ENCODE peak calls at places on chromosome 19, in five cellular contexts. Y, I, L, J and A are unnamed samples.

GRCh38 chr19:33905937-33906577 is 109.4 kb downstream of the KCTD15 start:
- DNase-seq in Y (peak; percentile 40), I (peak; percentile 92), L (peak; percentile 88), J (peak; percentile 75), A (peak; percentile 29)

GRCh38 chr19:33302974-33303790 is 848 bp upstream of the CEBPA start:
- DNase-seq in Y (peak; percentile 50), I (peak; percentile 88), L (peak; percentile 61), J (peak; percentile 84), A (peak; percentile 48)

GRCh38 chr19:6393982-6394412 is 1.0 kb upstream of the GTF2F1 start:
- DNase-seq in Y (no peak), I (peak; percentile 86), L (no peak), J (no peak), A (no peak)

GRCh38 chr19:56253737-56254136 is 18.8 kb upstream of the EDDM13 start:
- DNase-seq in Y (no peak), I (no peak), L (no peak), J (peak; percentile 71), A (peak; percentile 37)

GRCh38 chr19:47523473-47523872 is 8.6 kb upstream of the NAPA start:
- DNase-seq in Y (no peak), I (no peak), L (no peak), J (no peak), A (peak; percentile 51)

GRCh38 chr19:3346677-3347353 is 19.6 kb upstream of the NFIC start:
- DNase-seq in Y (peak; percentile 81), I (peak; percentile 96), L (peak; percentile 88), J (no peak), A (no peak)

GRCh38 chr19:1853295-1854031 is 5.2 kb upstream of the REXO1 start:
- DNase-seq in Y (no peak), I (peak; percentile 93), L (peak; percentile 74), J (peak; percentile 88), A (peak; percentile 91)

GRCh38 chr19:1245884-1246816 is 2.2 kb upstream of the MIDN start:
- DNase-seq in Y (peak; percentile 68), I (peak; percentile 87), L (peak; percentile 81), J (peak; percentile 79), A (peak; percentile 94)

GRCh38 chr19:23381114-23381513 is 14.2 kb downstream of the ZNF91 start:
- DNase-seq in Y (no peak), I (no peak), L (no peak), J (no peak), A (no peak)

GRCh38 chr19:40822161-40822560 is 23.2 kb downstream of the EGLN2 start:
- DNase-seq in Y (no peak), I (no peak), L (no peak), J (no peak), A (no peak)
- H3K27ac ChIP-seq in Y (no peak overlapping the region), I (peak overlapping the region; percentile 61), L (no peak overlapping the region), J (peak overlapping the region; percentile 92), A (no peak overlapping the region)

DNA sequence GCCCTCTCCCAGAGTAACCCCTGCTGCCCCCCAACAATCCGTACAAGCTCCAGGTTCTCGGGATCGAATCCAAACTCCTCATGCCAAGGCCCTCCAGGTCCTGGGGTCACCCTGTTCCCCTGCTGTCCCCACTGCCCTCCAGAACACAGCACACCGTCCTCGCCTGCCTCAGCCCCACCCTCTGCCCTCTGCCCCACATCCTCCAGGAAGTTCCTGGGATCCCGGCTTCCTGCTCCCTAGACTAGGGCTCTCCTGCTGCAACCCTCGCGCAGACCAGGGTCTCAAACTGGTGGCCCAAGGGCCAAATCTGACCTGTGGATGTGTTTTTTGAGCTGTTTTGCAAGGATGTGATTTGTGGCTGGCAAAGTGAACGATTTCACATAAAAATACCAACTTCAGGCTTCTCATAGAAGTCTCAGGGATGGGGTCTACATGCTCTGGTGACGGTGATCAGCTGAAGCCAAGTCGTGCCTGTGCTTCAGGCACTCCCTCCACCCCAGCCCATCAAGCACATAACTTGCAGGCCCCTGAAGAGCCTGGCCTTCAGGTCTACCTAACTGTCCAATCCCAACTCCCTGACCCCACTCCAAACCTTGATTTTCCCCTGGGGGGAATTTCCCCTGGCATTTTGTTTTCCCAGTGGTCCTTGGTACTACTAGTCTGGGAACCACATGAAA is 1.8 kb downstream of the RABAC1 start:
- DNase-seq in Y (no peak), I (no peak), L (no peak), J (no peak), A (peak; percentile 88)
- H3K4me3 ChIP-seq in Y (no peak overlapping the region), I (no peak overlapping the region), L (no peak overlapping the region), J (no peak overlapping the region), A (no peak overlapping the region)

DNA sequence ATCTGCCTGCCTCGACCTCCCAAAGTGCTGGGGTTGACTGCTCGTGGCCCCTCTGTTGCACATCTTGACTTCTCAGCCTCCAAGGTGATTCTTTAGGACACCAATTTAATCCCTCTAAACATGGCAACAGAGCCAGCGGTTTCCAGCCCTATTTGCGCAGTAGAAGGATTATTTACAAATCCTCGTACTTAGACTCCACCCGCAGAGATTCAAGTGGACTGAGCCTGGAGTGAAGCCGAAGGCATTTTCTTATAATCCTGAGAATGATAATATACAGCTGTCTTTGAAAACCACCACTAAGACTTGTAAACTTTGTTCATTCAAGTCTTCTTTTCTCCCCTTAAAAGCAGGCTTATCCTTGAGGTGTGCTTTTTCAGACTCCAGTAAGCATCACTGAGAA is 4.9 kb upstream of the DPRX start:
- DNase-seq in Y (no peak), I (no peak), L (no peak), J (peak; percentile 47), A (no peak)
- H3K9me3 ChIP-seq in Y (no peaks in the 10 kb centered on the region), I (no peaks in the 10 kb centered on the region), L (no peaks in the 10 kb centered on the region), J (no peaks in the 10 kb centered on the region), A (no peaks in the 10 kb centered on the region)

DNA sequence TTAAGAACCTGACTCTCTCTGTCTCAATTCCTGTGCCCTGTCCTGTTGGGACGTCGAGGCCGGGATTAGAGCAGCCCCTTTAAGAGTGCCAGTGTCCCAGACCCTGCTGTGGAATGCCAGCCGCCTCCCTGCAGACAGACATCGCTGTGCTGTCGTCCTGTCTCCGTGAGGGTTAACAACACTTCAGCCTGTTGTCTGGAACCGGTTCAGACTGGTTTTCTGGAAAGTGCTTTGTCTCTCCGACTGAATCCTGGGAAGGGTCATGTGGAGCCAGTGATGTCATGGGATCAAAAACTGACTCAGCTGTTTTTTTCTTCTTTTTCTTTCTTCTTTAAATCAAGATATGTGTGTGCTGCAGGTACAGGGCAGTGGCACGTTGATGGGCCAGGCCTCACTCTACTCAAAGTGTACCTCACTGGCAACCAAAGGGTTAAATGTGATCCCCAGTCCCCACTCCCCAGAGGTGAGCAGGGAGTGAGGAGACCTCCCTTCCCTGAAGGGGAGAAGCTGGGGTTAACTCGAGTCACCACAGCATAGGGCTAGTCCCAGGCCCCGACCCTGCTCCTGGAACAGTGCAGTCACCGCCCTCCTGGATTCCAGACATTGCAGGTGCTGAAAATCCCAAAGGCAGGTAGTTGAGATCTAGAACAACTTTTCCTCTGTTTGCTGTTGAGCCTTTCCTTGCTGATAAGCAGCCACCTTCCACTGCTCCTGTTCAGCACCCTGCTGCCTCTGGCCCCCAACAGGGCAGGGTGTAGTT is 50.8 kb downstream of the TSSK6 start:
- DNase-seq in Y (no peak), I (peak; percentile 71), L (no peak), J (peak; percentile 90), A (no peak)
- H3K27ac ChIP-seq in Y (peak overlapping the region; percentile 64), I (peak overlapping the region; percentile 77), L (peak overlapping the region; percentile 61), J (peak overlapping the region; percentile 94), A (no peak overlapping the region)